ENCODE peak calls at places on chromosomes 5 and 9, in eight cellular contexts. D is heart left ventricle; C is lower lobe of right lung; A is RWPE2; U is lung; B is upper lobe of left lung; Z is foreskin keratinocyte; P is naive thymus-derived CD4-positive, alpha-beta T cell. L is an unnamed sample. For H3K27me3, the result is how much of the 10 kb centered on the place peaks cover.

GRCh38 chr9:131734165-131734610 is 5.7 kb downstream of the RAPGEF1 start:
- ATAC-seq in D (no peak), C (peak), A (no peak), U (no peak), B (no peak), Z (no peak), P (peak), L (no peak)

GRCh38 chr9:20048437-20048836 is 259.6 kb upstream of the SLC24A2 start:
- ATAC-seq in D (no peak), C (no peak), A (no peak), U (no peak), B (no peak), Z (no peak), P (no peak), L (no peak)

GRCh38 chr5:41176952-41177351 is 36.4 kb downstream of the C6 start:
- ATAC-seq in D (no peak), C (no peak), A (no peak), U (no peak), B (no peak), Z (no peak), P (no peak), L (no peak)

GRCh38 chr5:5558593-5558992 is 136.1 kb downstream of the ICE1 start:
- ATAC-seq in D (no peak), C (no peak), A (no peak), U (no peak), B (no peak), Z (no peak), P (no peak), L (no peak)

GRCh38 chr5:40160435-40160834 is 519.3 kb upstream of the PTGER4 start:
- ATAC-seq in D (no peak), C (no peak), A (no peak), U (no peak), B (no peak), Z (no peak), P (no peak), L (no peak)

GRCh38 chr5:156327306-156327705 is 342 bp downstream of the SGCD start:
- ATAC-seq in D (peak), C (no peak), A (no peak), U (no peak), B (no peak), Z (no peak), P (no peak), L (no peak)

GRCh38 chr9:116238225-116238624 is 84.6 kb downstream of the PAPPA start:
- ATAC-seq in D (no peak), C (peak), A (peak), U (peak), B (peak), Z (peak), P (no peak), L (no peak)

GRCh38 chr5:168978015-168978414 is 322.9 kb downstream of the SLIT3 start:
- ATAC-seq in D (no peak), C (no peak), A (peak), U (peak), B (no peak), Z (peak), P (no peak), L (peak)

GRCh38 chr5:102749416-102750021 is 5.6 kb upstream of the PAM start:
- ATAC-seq in D (no peak), C (no peak), A (no peak), U (no peak), B (no peak), Z (peak), P (no peak), L (no peak)

GRCh38 chr5:66929995-66930394 is 266.6 kb downstream of the CD180 start:
- ATAC-seq in D (no peak), C (no peak), A (no peak), U (no peak), B (no peak), Z (no peak), P (no peak), L (no peak)

GRCh38 chr9:3058409-3058808 is 214.5 kb upstream of the PUM3 start:
- ATAC-seq in D (no peak), C (no peak), A (no peak), U (no peak), B (no peak), Z (no peak), P (no peak), L (no peak)

GRCh38 chr5:88740604-88741003 is 142.4 kb downstream of the MEF2C start:
- ATAC-seq in D (no peak), C (no peak), A (no peak), U (no peak), B (no peak), Z (no peak), P (no peak), L (no peak)

GRCh38 chr5:156208271-156208670 is 118.7 kb upstream of the SGCD start:
- ATAC-seq in D (no peak), C (no peak), A (no peak), U (no peak), B (no peak), Z (no peak), P (no peak), L (no peak)

GRCh38 chr5:143390941-143391340 is 12.5 kb downstream of the NR3C1 start:
- ATAC-seq in D (no peak), C (no peak), A (no peak), U (no peak), B (no peak), Z (no peak), P (no peak), L (no peak)

GRCh38 chr9:78236511-78236950 is 656 bp downstream of the CEP78 start:
- ATAC-seq in D (no peak), C (peak), A (peak), U (no peak), B (no peak), Z (peak), P (no peak), L (peak)

GRCh38 chr5:39140558-39141168 is 66.5 kb upstream of the RICTOR start:
- ATAC-seq in D (no peak), C (no peak), A (peak), U (no peak), B (no peak), Z (no peak), P (no peak), L (no peak)

GRCh38 chr5:12272389-12272788 is 368.1 kb upstream of the CTNND2 start:
- ATAC-seq in D (no peak), C (no peak), A (no peak), U (no peak), B (no peak), Z (no peak), P (no peak), L (no peak)

GRCh38 chr5:103393131-103393754 is 134.7 kb downstream of the MACIR start:
- ATAC-seq in D (peak), C (no peak), A (no peak), U (no peak), B (no peak), Z (no peak), P (peak), L (peak)

GRCh38 chr9:101593345-101593744 is 1.4 kb downstream of the PPP3R2 start:
- ATAC-seq in D (no peak), C (no peak), A (no peak), U (no peak), B (no peak), Z (no peak), P (no peak), L (no peak)

GRCh38 chr5:79489773-79490172 is 24.2 kb downstream of the HOMER1 start:
- ATAC-seq in D (no peak), C (no peak), A (no peak), U (no peak), B (no peak), Z (no peak), P (no peak), L (no peak)

GRCh38 chr9:20402273-20402875 is 219.9 kb downstream of the MLLT3 start:
- ATAC-seq in D (no peak), C (no peak), A (no peak), U (no peak), B (no peak), Z (no peak), P (no peak), L (no peak)

GRCh38 chr9:2755285-2755684 is 38.0 kb downstream of the KCNV2 start:
- ATAC-seq in D (no peak), C (no peak), A (no peak), U (no peak), B (no peak), Z (no peak), P (no peak), L (no peak)

GRCh38 chr5:80921026-80921425 is 39.1 kb upstream of the RASGRF2 start:
- ATAC-seq in D (no peak), C (no peak), A (no peak), U (no peak), B (no peak), Z (no peak), P (no peak), L (no peak)

GRCh38 chr5:151523335-151523734 is 67.8 kb downstream of the FAT2 start:
- ATAC-seq in D (no peak), C (peak), A (peak), U (no peak), B (no peak), Z (peak), P (peak), L (no peak)

GRCh38 chr9:75185585-75186170 is 97.4 kb downstream of the OSTF1 start:
- ATAC-seq in D (no peak), C (peak), A (no peak), U (no peak), B (no peak), Z (no peak), P (peak), L (no peak)

GRCh38 chr9:99509291-99509826 is 287.3 kb downstream of the SEC61B start:
- ATAC-seq in D (no peak), C (no peak), A (no peak), U (no peak), B (no peak), Z (no peak), P (no peak), L (no peak)

GRCh38 chr5:134864707-134865106 is 9.5 kb upstream of the TXNDC15 start:
- ATAC-seq in D (no peak), C (no peak), A (no peak), U (no peak), B (no peak), Z (no peak), P (no peak), L (no peak)

GRCh38 chr5:31161772-31162171 is 31.7 kb upstream of the CDH6 start:
- ATAC-seq in D (no peak), C (no peak), A (no peak), U (no peak), B (no peak), Z (no peak), P (no peak), L (no peak)

GRCh38 chr9:97307091-97307490 is 368 bp upstream of the CCDC180 start:
- ATAC-seq in D (peak), C (peak), A (peak), U (peak), B (peak), Z (peak), P (no peak), L (peak)

GRCh38 chr9:129473523-129474244 is 147.2 kb downstream of the C9orf50 start:
- ATAC-seq in D (peak), C (no peak), A (no peak), U (no peak), B (no peak), Z (no peak), P (no peak), L (peak)

GRCh38 chr5:31054436-31054835 is 139.1 kb upstream of the CDH6 start:
- ATAC-seq in D (no peak), C (no peak), A (no peak), U (no peak), B (no peak), Z (no peak), P (no peak), L (no peak)

GRCh38 chr9:116456490-116457088 is 230.5 kb upstream of the TRIM32 start:
- ATAC-seq in D (no peak), C (no peak), A (no peak), U (no peak), B (no peak), Z (no peak), P (no peak), L (no peak)

GRCh38 chr9:120393386-120394057 is 186.4 kb downstream of the CDK5RAP2 start:
- ATAC-seq in D (no peak), C (no peak), A (peak), U (no peak), B (no peak), Z (peak), P (no peak), L (no peak)

GRCh38 chr5:138699482-138699881 is 53.7 kb upstream of the CTNNA1 start:
- ATAC-seq in D (no peak), C (no peak), A (no peak), U (no peak), B (no peak), Z (no peak), P (no peak), L (no peak)

GRCh38 chr5:100697970-100698369 is 162.8 kb downstream of the FAM174A start:
- ATAC-seq in D (no peak), C (no peak), A (no peak), U (no peak), B (no peak), Z (no peak), P (no peak), L (no peak)

GRCh38 chr5:38923661-38924451 is 78.0 kb downstream of the OSMR start:
- ATAC-seq in D (no peak), C (peak), A (no peak), U (no peak), B (no peak), Z (no peak), P (no peak), L (peak)

GRCh38 chr5:37554403-37554739 is 175.3 kb downstream of the WDR70 start:
- ATAC-seq in D (no peak), C (no peak), A (no peak), U (no peak), B (no peak), Z (no peak), P (no peak), L (no peak)

GRCh38 chr5:73298251-73299016 is 125.4 kb downstream of the TMEM174 start:
- ATAC-seq in D (no peak), C (no peak), A (no peak), U (no peak), B (no peak), Z (no peak), P (no peak), L (no peak)
- H3K27me3 ChIP-seq in D (half or more), C (half or more), A (under half), U (under half), B (half or more), Z (half or more), P (under half), L (half or more)

GRCh38 chr5:120954255-120954654 is 490.2 kb downstream of the PRR16 start:
- ATAC-seq in D (no peak), C (no peak), A (no peak), U (no peak), B (no peak), Z (no peak), P (no peak), L (no peak)

GRCh38 chr5:120955795-120956194 is 491.7 kb downstream of the PRR16 start:
- ATAC-seq in D (no peak), C (no peak), A (no peak), U (no peak), B (no peak), Z (no peak), P (no peak), L (no peak)

GRCh38 chr5:120960510-120960909 is 496.4 kb downstream of the PRR16 start:
- ATAC-seq in D (no peak), C (peak), A (peak), U (no peak), B (peak), Z (no peak), P (no peak), L (no peak)

DNA sequence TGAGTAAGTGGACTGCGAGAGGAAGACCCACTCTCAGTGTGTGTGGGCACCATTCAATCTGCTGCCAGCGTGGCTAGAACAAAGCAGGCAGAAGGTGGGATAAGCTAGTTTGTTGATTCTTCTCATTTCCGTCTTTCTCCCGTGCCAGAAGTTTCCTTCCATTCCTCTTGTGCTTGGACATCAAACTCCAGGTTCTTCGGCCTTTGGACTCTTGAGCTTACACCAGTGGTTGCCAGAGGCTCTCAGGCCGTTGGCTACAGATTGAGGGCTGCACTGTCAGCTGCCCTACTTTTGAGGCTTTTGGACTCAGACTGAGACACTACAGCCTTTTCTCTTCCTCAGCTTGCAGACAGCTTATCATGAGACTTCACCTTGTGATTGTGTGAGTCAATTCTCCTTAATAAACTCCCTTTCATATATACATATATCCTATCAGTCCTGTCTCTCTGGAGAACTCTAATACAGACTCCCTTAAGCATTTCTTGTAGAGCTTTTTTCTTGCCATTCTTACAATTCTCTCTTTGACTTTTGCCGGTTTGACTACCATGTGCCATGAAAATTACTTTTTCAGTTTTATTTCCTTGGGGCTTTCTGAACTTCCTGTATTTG is 494.9 kb downstream of the PRR16 start:
- ATAC-seq in D (no peak), C (no peak), A (no peak), U (no peak), B (no peak), Z (no peak), P (no peak), L (no peak)
- H3K27me3 ChIP-seq in D (under half), C (under half), A (under half), U (under half), B (under half), Z (under half), P (under half), L (under half)

DNA sequence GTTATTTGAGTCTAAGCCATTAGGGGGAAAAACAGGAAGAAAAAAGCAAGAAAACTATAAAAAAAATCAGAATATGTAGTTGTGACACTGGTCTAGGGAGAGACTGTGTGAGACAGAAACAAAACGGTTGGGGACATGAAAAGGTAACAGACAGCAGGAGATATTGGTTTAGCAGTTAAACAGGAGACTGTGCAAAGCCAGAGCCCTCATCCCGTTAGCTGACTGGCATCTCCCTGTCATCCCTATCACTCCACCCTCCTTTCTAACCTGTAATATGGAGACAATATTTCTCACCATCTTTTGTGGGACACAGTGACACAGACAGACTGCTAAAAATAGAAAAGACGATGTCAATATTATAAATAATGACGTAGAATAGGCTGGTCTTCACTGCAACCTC is 190.4 kb downstream of the MAT2B start:
- ATAC-seq in D (no peak), C (no peak), A (peak), U (no peak), B (no peak), Z (peak), P (no peak), L (no peak)
- H3K27me3 ChIP-seq in D (under half), C (under half), A (under half), U (under half), B (under half), Z (under half), P (under half), L (under half)

GRCh38 chr5:1368756-1369155 is 23.9 kb upstream of the CLPTM1L start:
- ATAC-seq in D (no peak), C (no peak), A (no peak), U (no peak), B (no peak), Z (no peak), P (no peak), L (no peak)
- H3K27me3 ChIP-seq in D (under half), C (under half), A (under half), U (under half), B (under half), Z (under half), P (under half), L (under half)

GRCh38 chr5:107666051-107666655 is 4.6 kb downstream of the EFNA5 start:
- ATAC-seq in D (no peak), C (no peak), A (no peak), U (no peak), B (no peak), Z (no peak), P (no peak), L (no peak)
- H3K27me3 ChIP-seq in D (under half), C (under half), A (under half), U (under half), B (under half), Z (under half), P (under half), L (under half)

GRCh38 chr5:55231029-55231475 is 2.4 kb downstream of the CCNO start:
- ATAC-seq in D (no peak), C (no peak), A (no peak), U (no peak), B (no peak), Z (no peak), P (no peak), L (no peak)

GRCh38 chr5:55231476-55232193 is 1.8 kb downstream of the CCNO start:
- ATAC-seq in D (no peak), C (no peak), A (no peak), U (no peak), B (no peak), Z (no peak), P (peak), L (no peak)

GRCh38 chr5:55227738-55228430 is 769 bp upstream of the MCIDAS start:
- ATAC-seq in D (no peak), C (no peak), A (no peak), U (no peak), B (no peak), Z (no peak), P (no peak), L (no peak)

GRCh38 chr5:55232194-55232984 is 1.0 kb downstream of the CCNO start:
- ATAC-seq in D (no peak), C (peak), A (peak), U (no peak), B (no peak), Z (peak), P (no peak), L (peak)

GRCh38 chr5:55230086-55230629 is 3.0 kb upstream of the MCIDAS start:
- ATAC-seq in D (no peak), C (no peak), A (no peak), U (no peak), B (no peak), Z (no peak), P (no peak), L (no peak)
- H3K27me3 ChIP-seq in D (half or more), C (half or more), A (under half), U (under half), B (half or more), Z (half or more), P (under half), L (half or more)

DNA sequence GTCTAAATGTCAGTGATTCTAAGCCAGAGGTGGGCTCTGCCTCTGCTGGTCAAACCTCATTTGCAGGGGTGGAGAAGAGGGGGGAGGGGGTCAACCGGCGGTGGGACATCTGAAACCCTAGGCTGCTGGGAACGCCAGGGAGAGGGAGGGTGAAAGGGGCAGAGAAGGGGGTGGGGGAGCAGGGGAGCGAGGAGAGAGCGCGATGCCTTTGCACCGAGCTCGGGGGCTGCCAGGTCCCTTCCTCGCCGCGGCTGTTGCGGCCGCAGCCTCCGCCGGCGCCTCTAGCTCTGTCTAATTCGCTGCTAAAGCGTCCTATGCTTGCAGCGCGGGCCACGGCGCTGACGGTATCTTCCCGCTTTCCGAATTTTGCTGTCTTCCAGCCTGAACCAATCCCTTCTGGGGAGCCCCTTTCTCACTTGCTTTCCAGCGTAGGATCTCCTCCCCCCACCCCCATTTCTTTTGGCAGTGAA is at the start of gene FGF10:
- ATAC-seq in D (no peak), C (peak), A (peak), U (peak), B (peak), Z (peak), P (no peak), L (peak)
- H3K27me3 ChIP-seq in D (half or more), C (under half), A (half or more), U (under half), B (under half), Z (half or more), P (under half), L (under half)

DNA sequence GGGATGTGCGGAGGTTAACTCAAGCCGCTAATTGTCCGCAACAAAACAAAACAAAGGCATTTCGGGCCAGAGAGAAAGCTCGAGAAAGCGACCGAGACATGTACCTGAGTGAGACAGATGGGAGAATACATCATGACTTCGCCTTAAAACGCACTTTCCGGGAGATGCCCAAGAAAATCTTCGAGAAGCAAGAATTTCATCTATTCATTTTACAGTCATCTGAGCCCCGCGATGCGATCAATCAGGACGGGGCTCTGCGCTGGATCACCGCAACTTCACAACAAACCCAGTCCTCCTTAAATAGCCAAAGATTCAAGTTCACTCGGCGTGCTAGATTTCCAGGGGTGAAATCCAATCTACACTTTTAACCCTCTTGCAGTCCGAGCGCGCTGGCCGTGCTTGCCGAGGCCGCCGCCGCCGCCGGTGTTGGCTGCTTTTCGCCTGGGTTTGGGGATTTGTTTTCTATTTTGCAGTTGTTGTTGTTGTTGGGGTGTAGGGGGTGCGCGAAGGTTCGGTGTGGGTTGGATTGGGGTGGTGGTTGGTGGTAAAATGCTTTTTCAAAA is 482 bp downstream of the NFIB start:
- ATAC-seq in D (no peak), C (no peak), A (no peak), U (no peak), B (no peak), Z (no peak), P (no peak), L (no peak)
- H3K27me3 ChIP-seq in D (under half), C (under half), A (under half), U (under half), B (under half), Z (under half), P (under half), L (under half)

L was measured in gastroesophageal sphincter.